ENCODE peak calls at places on chromosomes 12 and 14, in six cellular contexts. X is H9, J is IMR-90, H is H1, C is mesenchymal stem cell, U is neuronal stem cell. L is an unnamed sample.

GRCh38 chr12:118052324-118053070 is 8.5 kb downstream of the WSB2 start:
- DNase-seq in C (peak), U (no peak), X (peak), J (peak), H (no peak), L (peak)

GRCh38 chr14:76497550-76498484 is 121.9 kb downstream of the ESRRB start:
- DNase-seq in C (no peak), H (no peak), U (no peak), J (no peak), X (no peak), L (peak)

GRCh38 chr14:69685716-69686115 is 74.3 kb downstream of the SUSD6 start:
- DNase-seq in C (no peak), J (peak), H (no peak), U (no peak), X (no peak), L (no peak)

GRCh38 chr14:35480119-35480769 is 53.7 kb upstream of the INSM2 start:
- DNase-seq in H (no peak), C (peak), X (no peak), U (no peak), J (peak), L (no peak)

GRCh38 chr12:92928431-92928961 is 599 bp downstream of the EEA1 start:
- DNase-seq in J (no peak), X (no peak), H (no peak), U (no peak), C (peak), L (peak)

GRCh38 chr12:3559601-3560294 is 68.7 kb downstream of the PRMT8 start:
- DNase-seq in U (no peak), C (no peak), J (no peak), X (no peak), H (no peak), L (no peak)

GRCh38 chr14:66330916-66331315 is 155.3 kb upstream of the CCDC196 start:
- DNase-seq in X (no peak), J (no peak), C (no peak), H (no peak), U (no peak), L (no peak)

GRCh38 chr14:78902010-78902623 is 731.9 kb downstream of the NRXN3 start:
- DNase-seq in U (peak), C (peak), H (no peak), J (peak), X (peak), L (peak)

GRCh38 chr14:26137161-26137560 is 460.7 kb downstream of the NOVA1 start:
- DNase-seq in X (no peak), C (no peak), H (no peak), J (no peak), U (no peak), L (no peak)

GRCh38 chr12:44544018-44544417 is 332.1 kb downstream of the NELL2 start:
- DNase-seq in U (no peak), H (no peak), C (no peak), J (no peak), X (no peak), L (no peak)

GRCh38 chr14:96270565-96271420 is 14.8 kb downstream of the BDKRB1 start:
- DNase-seq in U (no peak), J (peak), X (peak), C (no peak), H (no peak), L (no peak)

GRCh38 chr12:44654641-44655625 is 221.2 kb downstream of the NELL2 start:
- DNase-seq in H (no peak), J (no peak), C (no peak), X (no peak), U (no peak), L (no peak)

GRCh38 chr12:13981296-13981962 is at the start of gene GRIN2B:
- DNase-seq in J (no peak), U (no peak), H (no peak), X (peak), C (no peak), L (no peak)

GRCh38 chr14:99395904-99396530 is 84.6 kb downstream of the SETD3 start:
- DNase-seq in X (no peak), U (no peak), C (peak), H (no peak), J (peak), L (no peak)

GRCh38 chr14:104353221-104353920 is 215.0 kb downstream of the KIF26A start:
- DNase-seq in C (no peak), X (peak), U (no peak), H (no peak), J (no peak), L (no peak)

GRCh38 chr12:7060353-7060954 is at the start of gene C1S:
- DNase-seq in J (peak), U (no peak), H (peak), C (peak), X (peak), L (peak)

GRCh38 chr14:50257728-50258127 is 26.4 kb upstream of the SOS2 start:
- DNase-seq in C (no peak), X (no peak), J (no peak), U (no peak), H (no peak), L (no peak)

GRCh38 chr12:113106361-113106760 is 29.2 kb downstream of the RASAL1 start:
- DNase-seq in C (no peak), U (no peak), H (no peak), X (no peak), J (no peak), L (no peak)

GRCh38 chr12:122368361-122369073 is 54.0 kb downstream of the CLIP1 start:
- DNase-seq in J (peak), X (no peak), U (no peak), H (no peak), C (peak), L (peak)

GRCh38 chr14:90383731-90384542 is 12.9 kb upstream of the CALM1 start:
- DNase-seq in U (peak), J (peak), C (peak), X (peak), H (no peak), L (peak)

GRCh38 chr12:125211464-125211863 is 146.2 kb downstream of the AACS start:
- DNase-seq in J (no peak), X (no peak), C (no peak), U (no peak), H (no peak), L (no peak)

GRCh38 chr12:84807249-84807648 is 105.3 kb downstream of the SLC6A15 start:
- DNase-seq in U (no peak), H (no peak), J (peak), X (no peak), C (peak), L (no peak)

GRCh38 chr14:23079716-23080115 is 15.2 kb downstream of the ACIN1 start:
- DNase-seq in X (no peak), J (peak), H (no peak), U (no peak), C (no peak), L (no peak)

GRCh38 chr12:12107678-12108077 is 36.9 kb downstream of the BCL2L14 start:
- DNase-seq in H (no peak), C (no peak), X (no peak), U (no peak), J (no peak), L (no peak)

GRCh38 chr12:29782821-29783772 is 645 bp downstream of the TMTC1 start:
- DNase-seq in X (peak), C (peak), J (peak), H (no peak), U (peak), L (peak)

GRCh38 chr12:80443974-80444666 is at the start of gene PTPRQ:
- DNase-seq in C (no peak), J (peak), U (no peak), H (no peak), X (no peak), L (peak)

GRCh38 chr12:120261951-120262851 is 3.3 kb downstream of the PXN start:
- DNase-seq in J (no peak), H (no peak), U (no peak), X (no peak), C (no peak), L (peak)

GRCh38 chr12:121789800-121790748 is 3.4 kb downstream of the RHOF start:
- DNase-seq in C (peak), X (no peak), H (no peak), J (peak), U (no peak), L (peak)

GRCh38 chr14:69263364-69263763 is 3.4 kb downstream of the GALNT16 start:
- DNase-seq in J (peak), U (no peak), C (peak), H (no peak), X (no peak), L (peak)

GRCh38 chr12:53751336-53752191 is at the start of gene CISTR:
- DNase-seq in C (peak), X (peak), J (no peak), H (no peak), U (peak), L (peak)

GRCh38 chr12:12398026-12398859 is 41.4 kb downstream of the BORCS5 start:
- DNase-seq in H (no peak), U (no peak), J (peak), X (no peak), C (peak), L (peak)

GRCh38 chr12:58678753-58679152 is 241.6 kb downstream of the LRIG3 start:
- DNase-seq in C (no peak), H (no peak), X (no peak), J (no peak), U (no peak), L (no peak)

GRCh38 chr12:4584281-4584680 is 22.3 kb downstream of the DYRK4 start:
- DNase-seq in X (no peak), J (no peak), U (no peak), H (no peak), C (no peak), L (no peak)

GRCh38 chr12:89060133-89060532 is 292.2 kb downstream of the DUSP6 start:
- DNase-seq in H (no peak), J (peak), X (no peak), C (peak), U (peak), L (no peak)
- H3K18ac ChIP-seq in H (no peak), J (peak), X (no peak), C (no peak), U (no peak), L (no peak)

GRCh38 chr12:31008241-31008711 is 65.4 kb upstream of the DDX11 start:
- DNase-seq in U (no peak), C (no peak), J (no peak), H (no peak), X (no peak), L (peak)

GRCh38 chr12:31007636-31008175 is 66.0 kb upstream of the DDX11 start:
- DNase-seq in H (no peak), U (no peak), J (no peak), X (no peak), C (no peak), L (no peak)

GRCh38 chr12:31006416-31007152 is 67.1 kb upstream of the DDX11 start:
- DNase-seq in U (no peak), C (no peak), H (no peak), J (no peak), X (no peak), L (no peak)

GRCh38 chr12:31005944-31006361 is 67.7 kb upstream of the DDX11 start:
- DNase-seq in J (peak), H (no peak), U (no peak), C (peak), X (no peak), L (no peak)

DNA sequence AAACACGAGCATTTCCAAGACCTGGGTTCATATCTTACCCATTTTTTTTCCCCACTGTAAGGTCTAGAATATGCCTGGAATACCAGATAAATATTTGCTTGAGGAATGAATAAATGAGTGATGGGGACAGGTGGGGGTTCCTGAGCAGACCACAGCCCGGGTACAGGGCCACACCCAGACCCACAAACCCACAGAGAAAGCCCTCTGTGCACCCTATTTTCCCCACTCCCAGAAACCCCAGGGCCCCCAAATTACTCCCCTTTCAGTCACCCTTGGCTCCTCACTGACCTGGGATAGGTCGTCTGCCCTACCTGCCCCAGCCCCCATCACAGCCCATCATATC is 66.5 kb upstream of the DDX11 start:
- DNase-seq in U (no peak), X (no peak), H (no peak), J (no peak), C (no peak), L (no peak)
- H4K91ac ChIP-seq in U (no peak), X (no peak), H (no peak), J (no peak), C (no peak), L (no peak)

GRCh38 chr12:127504874-127505273 is 762.1 kb upstream of the TMEM132C start:
- DNase-seq in C (no peak), J (no peak), H (no peak), U (no peak), X (no peak), L (no peak)

GRCh38 chr12:127501916-127502315 is 765.1 kb upstream of the TMEM132C start:
- DNase-seq in J (no peak), C (no peak), H (no peak), X (no peak), U (no peak), L (no peak)

GRCh38 chr12:127503221-127503620 is 763.7 kb upstream of the TMEM132C start:
- DNase-seq in X (no peak), J (no peak), H (no peak), U (no peak), C (no peak), L (no peak)

GRCh38 chr12:127496255-127496654 is 770.7 kb upstream of the TMEM132C start:
- DNase-seq in U (no peak), X (peak), H (peak), C (no peak), J (no peak), L (no peak)

DNA sequence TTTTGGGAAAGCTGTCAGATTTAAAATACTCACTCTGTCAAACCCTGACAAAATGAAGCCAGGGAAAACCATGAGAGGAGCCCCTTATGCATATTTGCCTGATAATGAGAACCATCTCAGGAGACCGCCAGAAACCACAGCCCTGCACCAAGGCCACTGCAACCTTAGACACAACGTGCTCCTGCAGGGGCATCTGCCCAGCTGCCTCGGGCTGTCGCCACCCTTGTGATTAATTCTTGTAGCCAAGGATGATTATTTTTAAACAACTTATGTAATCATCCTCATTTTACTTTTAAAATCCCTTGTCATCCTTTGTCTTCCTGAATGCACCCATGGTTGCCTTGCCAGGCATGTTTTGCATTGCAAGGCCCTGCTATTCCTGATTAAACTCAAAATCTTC is 766.5 kb upstream of the TMEM132C start:
- DNase-seq in C (no peak), X (no peak), H (no peak), J (no peak), U (no peak), L (no peak)
- H2BK120ac ChIP-seq in C (no peak), X (no peak), H (no peak), J (no peak), U (no peak), L (no peak)

GRCh38 chr12:108857158-108857407 is 300 bp downstream of the SSH1 start:
- DNase-seq in C (no peak), J (no peak), H (no peak), U (no peak), X (no peak), L (no peak)
- H3K18ac ChIP-seq in C (peak), J (peak), H (no peak), U (peak), X (no peak), L (peak)

L was measured in trophoblast cell.